ENCODE peak calls at places on chromosomes 2 and 18, in four cellular contexts. One of them, this sample, is unnamed.

GRCh38 chr2:237260032-237260431 is 153.9 kb downstream of the COL6A3 start:
- DNase-seq in HEK293T: no peak
- DNase-seq in heart right ventricle: no peak
- DNase-seq in stimulated activated naive B cell treated with anti-CD40 and anti-IgM and Interleukin-4, amounts not matched to agents 10 μg/mL and 1 μg/mL and 100 μg/mL, for 72 hours: no peak
- DNase-seq in this sample: no peak

GRCh38 chr2:37560863-37561614 is 110.4 kb downstream of the CDC42EP3 start:
- DNase-seq in HEK293T: no peak
- DNase-seq in heart right ventricle: no peak
- DNase-seq in stimulated activated naive B cell treated with anti-CD40 and anti-IgM and Interleukin-4, amounts not matched to agents 10 μg/mL and 1 μg/mL and 100 μg/mL, for 72 hours: no peak
- DNase-seq in this sample: no peak

GRCh38 chr2:193240752-193241151 is 1046.0 kb upstream of the TMEFF2 start:
- DNase-seq in HEK293T: peak
- DNase-seq in heart right ventricle: no peak
- DNase-seq in stimulated activated naive B cell treated with anti-CD40 and anti-IgM and Interleukin-4, amounts not matched to agents 10 μg/mL and 1 μg/mL and 100 μg/mL, for 72 hours: no peak
- DNase-seq in this sample: no peak

GRCh38 chr2:151619337-151619989 is 114.8 kb downstream of the NEB start:
- DNase-seq in HEK293T: no peak
- DNase-seq in heart right ventricle: no peak
- DNase-seq in stimulated activated naive B cell treated with anti-CD40 and anti-IgM and Interleukin-4, amounts not matched to agents 10 μg/mL and 1 μg/mL and 100 μg/mL, for 72 hours: no peak
- DNase-seq in this sample: peak

GRCh38 chr2:102337012-102337411 is 18.6 kb upstream of the IL18R1 start:
- DNase-seq in HEK293T: no peak
- DNase-seq in heart right ventricle: no peak
- DNase-seq in stimulated activated naive B cell treated with anti-CD40 and anti-IgM and Interleukin-4, amounts not matched to agents 10 μg/mL and 1 μg/mL and 100 μg/mL, for 72 hours: no peak
- DNase-seq in this sample: peak

GRCh38 chr2:53744395-53745065 is 23.1 kb upstream of the CHAC2 start:
- DNase-seq in HEK293T: no peak
- DNase-seq in heart right ventricle: no peak
- DNase-seq in stimulated activated naive B cell treated with anti-CD40 and anti-IgM and Interleukin-4, amounts not matched to agents 10 μg/mL and 1 μg/mL and 100 μg/mL, for 72 hours: no peak
- DNase-seq in this sample: no peak

GRCh38 chr2:12742891-12743290 is 26.2 kb downstream of the TRIB2 start:
- DNase-seq in HEK293T: no peak
- DNase-seq in heart right ventricle: no peak
- DNase-seq in stimulated activated naive B cell treated with anti-CD40 and anti-IgM and Interleukin-4, amounts not matched to agents 10 μg/mL and 1 μg/mL and 100 μg/mL, for 72 hours: no peak
- DNase-seq in this sample: no peak

GRCh38 chr2:74095629-74096028 is 52.1 kb downstream of the BOLA3 start:
- DNase-seq in HEK293T: no peak
- DNase-seq in heart right ventricle: no peak
- DNase-seq in stimulated activated naive B cell treated with anti-CD40 and anti-IgM and Interleukin-4, amounts not matched to agents 10 μg/mL and 1 μg/mL and 100 μg/mL, for 72 hours: no peak
- DNase-seq in this sample: no peak

GRCh38 chr18:13629841-13630747 is 96.3 kb downstream of the FAM210A start:
- DNase-seq in HEK293T: peak
- DNase-seq in heart right ventricle: peak
- DNase-seq in stimulated activated naive B cell treated with anti-CD40 and anti-IgM and Interleukin-4, amounts not matched to agents 10 μg/mL and 1 μg/mL and 100 μg/mL, for 72 hours: peak
- DNase-seq in this sample: peak

GRCh38 chr2:186702499-186702898 is 8.6 kb downstream of the FAM171B start:
- DNase-seq in HEK293T: no peak
- DNase-seq in heart right ventricle: no peak
- DNase-seq in stimulated activated naive B cell treated with anti-CD40 and anti-IgM and Interleukin-4, amounts not matched to agents 10 μg/mL and 1 μg/mL and 100 μg/mL, for 72 hours: no peak
- DNase-seq in this sample: no peak

GRCh38 chr2:168801961-168802824 is at the start of gene NOSTRIN:
- DNase-seq in HEK293T: no peak
- DNase-seq in heart right ventricle: peak
- DNase-seq in stimulated activated naive B cell treated with anti-CD40 and anti-IgM and Interleukin-4, amounts not matched to agents 10 μg/mL and 1 μg/mL and 100 μg/mL, for 72 hours: no peak
- DNase-seq in this sample: no peak

GRCh38 chr2:161088658-161089350 is 71.4 kb upstream of the TANK start:
- DNase-seq in HEK293T: no peak
- DNase-seq in heart right ventricle: no peak
- DNase-seq in stimulated activated naive B cell treated with anti-CD40 and anti-IgM and Interleukin-4, amounts not matched to agents 10 μg/mL and 1 μg/mL and 100 μg/mL, for 72 hours: peak
- DNase-seq in this sample: no peak

GRCh38 chr2:202909394-202910192 is 1.9 kb downstream of the WDR12 start:
- DNase-seq in HEK293T: no peak
- DNase-seq in heart right ventricle: no peak
- DNase-seq in stimulated activated naive B cell treated with anti-CD40 and anti-IgM and Interleukin-4, amounts not matched to agents 10 μg/mL and 1 μg/mL and 100 μg/mL, for 72 hours: no peak
- DNase-seq in this sample: no peak

GRCh38 chr2:62525549-62525948 is 19.6 kb upstream of the TMEM17 start:
- DNase-seq in HEK293T: no peak
- DNase-seq in heart right ventricle: no peak
- DNase-seq in stimulated activated naive B cell treated with anti-CD40 and anti-IgM and Interleukin-4, amounts not matched to agents 10 μg/mL and 1 μg/mL and 100 μg/mL, for 72 hours: no peak
- DNase-seq in this sample: no peak

GRCh38 chr2:121376851-121377250 is 91.8 kb upstream of the TFCP2L1 start:
- DNase-seq in HEK293T: no peak
- DNase-seq in heart right ventricle: no peak
- DNase-seq in stimulated activated naive B cell treated with anti-CD40 and anti-IgM and Interleukin-4, amounts not matched to agents 10 μg/mL and 1 μg/mL and 100 μg/mL, for 72 hours: no peak
- DNase-seq in this sample: no peak

GRCh38 chr2:173773076-173773475 is 192.1 kb downstream of the SP3 start:
- DNase-seq in HEK293T: no peak
- DNase-seq in heart right ventricle: no peak
- DNase-seq in stimulated activated naive B cell treated with anti-CD40 and anti-IgM and Interleukin-4, amounts not matched to agents 10 μg/mL and 1 μg/mL and 100 μg/mL, for 72 hours: no peak
- DNase-seq in this sample: no peak

GRCh38 chr2:236607471-236608307 is 38.1 kb downstream of the ACKR3 start:
- DNase-seq in HEK293T: no peak
- DNase-seq in heart right ventricle: no peak
- DNase-seq in stimulated activated naive B cell treated with anti-CD40 and anti-IgM and Interleukin-4, amounts not matched to agents 10 μg/mL and 1 μg/mL and 100 μg/mL, for 72 hours: no peak
- DNase-seq in this sample: no peak

GRCh38 chr2:62266433-62267038 is 70.6 kb downstream of the B3GNT2 start:
- DNase-seq in HEK293T: no peak
- DNase-seq in heart right ventricle: no peak
- DNase-seq in stimulated activated naive B cell treated with anti-CD40 and anti-IgM and Interleukin-4, amounts not matched to agents 10 μg/mL and 1 μg/mL and 100 μg/mL, for 72 hours: no peak
- DNase-seq in this sample: no peak

GRCh38 chr2:223935459-223936125 is 9.5 kb downstream of the WDFY1 start:
- DNase-seq in HEK293T: no peak
- DNase-seq in heart right ventricle: no peak
- DNase-seq in stimulated activated naive B cell treated with anti-CD40 and anti-IgM and Interleukin-4, amounts not matched to agents 10 μg/mL and 1 μg/mL and 100 μg/mL, for 72 hours: no peak
- DNase-seq in this sample: no peak

GRCh38 chr18:58438161-58438983 is 190.5 kb downstream of the ALPK2 start:
- DNase-seq in HEK293T: no peak
- DNase-seq in heart right ventricle: no peak
- DNase-seq in stimulated activated naive B cell treated with anti-CD40 and anti-IgM and Interleukin-4, amounts not matched to agents 10 μg/mL and 1 μg/mL and 100 μg/mL, for 72 hours: no peak
- DNase-seq in this sample: no peak

GRCh38 chr2:191318037-191318728 is 73.0 kb downstream of the MYO1B start:
- DNase-seq in HEK293T: no peak
- DNase-seq in heart right ventricle: peak
- DNase-seq in stimulated activated naive B cell treated with anti-CD40 and anti-IgM and Interleukin-4, amounts not matched to agents 10 μg/mL and 1 μg/mL and 100 μg/mL, for 72 hours: no peak
- DNase-seq in this sample: no peak

GRCh38 chr2:202193305-202193704 is 45.1 kb downstream of the SUMO1 start:
- DNase-seq in HEK293T: no peak
- DNase-seq in heart right ventricle: no peak
- DNase-seq in stimulated activated naive B cell treated with anti-CD40 and anti-IgM and Interleukin-4, amounts not matched to agents 10 μg/mL and 1 μg/mL and 100 μg/mL, for 72 hours: no peak
- DNase-seq in this sample: no peak

GRCh38 chr2:131046580-131047274 is 46.5 kb downstream of the FAM168B start:
- DNase-seq in HEK293T: no peak
- DNase-seq in heart right ventricle: no peak
- DNase-seq in stimulated activated naive B cell treated with anti-CD40 and anti-IgM and Interleukin-4, amounts not matched to agents 10 μg/mL and 1 μg/mL and 100 μg/mL, for 72 hours: no peak
- DNase-seq in this sample: no peak

GRCh38 chr2:45406626-45407025 is 204.4 kb downstream of the SRBD1 start:
- DNase-seq in HEK293T: no peak
- DNase-seq in heart right ventricle: no peak
- DNase-seq in stimulated activated naive B cell treated with anti-CD40 and anti-IgM and Interleukin-4, amounts not matched to agents 10 μg/mL and 1 μg/mL and 100 μg/mL, for 72 hours: no peak
- DNase-seq in this sample: no peak

GRCh38 chr18:46716827-46717226 is 40.0 kb downstream of the ST8SIA5 start:
- DNase-seq in HEK293T: no peak
- DNase-seq in heart right ventricle: no peak
- DNase-seq in stimulated activated naive B cell treated with anti-CD40 and anti-IgM and Interleukin-4, amounts not matched to agents 10 μg/mL and 1 μg/mL and 100 μg/mL, for 72 hours: no peak
- DNase-seq in this sample: no peak

GRCh38 chr18:37450434-37451133 is 115.0 kb downstream of the CELF4 start:
- DNase-seq in HEK293T: no peak
- DNase-seq in heart right ventricle: peak
- DNase-seq in stimulated activated naive B cell treated with anti-CD40 and anti-IgM and Interleukin-4, amounts not matched to agents 10 μg/mL and 1 μg/mL and 100 μg/mL, for 72 hours: no peak
- DNase-seq in this sample: no peak

GRCh38 chr18:32542221-32542798 is 71.6 kb upstream of the GAREM1 start:
- DNase-seq in HEK293T: no peak
- DNase-seq in heart right ventricle: no peak
- DNase-seq in stimulated activated naive B cell treated with anti-CD40 and anti-IgM and Interleukin-4, amounts not matched to agents 10 μg/mL and 1 μg/mL and 100 μg/mL, for 72 hours: no peak
- DNase-seq in this sample: no peak

GRCh38 chr2:221204699-221205098 is 367.4 kb downstream of the EPHA4 start:
- DNase-seq in HEK293T: peak
- DNase-seq in heart right ventricle: no peak
- DNase-seq in stimulated activated naive B cell treated with anti-CD40 and anti-IgM and Interleukin-4, amounts not matched to agents 10 μg/mL and 1 μg/mL and 100 μg/mL, for 72 hours: no peak
- DNase-seq in this sample: no peak

GRCh38 chr2:37149626-37150322 is 7.0 kb downstream of the EIF2AK2 start:
- DNase-seq in HEK293T: no peak
- DNase-seq in heart right ventricle: no peak
- DNase-seq in stimulated activated naive B cell treated with anti-CD40 and anti-IgM and Interleukin-4, amounts not matched to agents 10 μg/mL and 1 μg/mL and 100 μg/mL, for 72 hours: no peak
- DNase-seq in this sample: no peak